ENCODE peak calls at places on chromosomes 7 and 10, in five cellular contexts. M is spleen, W is hepatocyte, O is lung, N is uterus. J is an unnamed sample.
A peak's percentile ranks its signal among the peaks of the same experiment; 100 is the strongest.

GRCh38 chr7:47460251-47460989 is 121.5 kb downstream of the TNS3 start:
- DNase-seq in O (no peak), W (peak; percentile 71), N (no peak), M (no peak), J (no peak)

GRCh38 chr10:69644658-69645295 is 14.7 kb downstream of the FAM241B start:
- DNase-seq in N (no peak), M (peak; percentile 70), O (peak; percentile 46), W (peak; percentile 83), J (peak; percentile 40)

GRCh38 chr7:36018816-36019484 is 134.1 kb upstream of the EEPD1 start:
- DNase-seq in W (no peak), M (no peak), O (no peak), N (no peak), J (no peak)

GRCh38 chr7:122092964-122093797 is 50.9 kb downstream of the AASS start:
- DNase-seq in M (no peak), N (peak; percentile 46), W (peak; percentile 77), O (peak; percentile 57), J (peak; percentile 40)

GRCh38 chr7:83882551-83882950 is 233.6 kb upstream of the SEMA3E start:
- DNase-seq in N (no peak), M (no peak), W (no peak), O (no peak), J (no peak)

GRCh38 chr7:77565917-77566316 is 28.8 kb downstream of the PTPN12 start:
- DNase-seq in W (no peak), N (no peak), O (no peak), M (no peak), J (no peak)

GRCh38 chr7:66910789-66911188 is 10.2 kb upstream of the TMEM248 start:
- DNase-seq in M (no peak), N (no peak), O (no peak), W (no peak), J (no peak)

GRCh38 chr10:98299341-98299740 is 31.3 kb upstream of the LOXL4 start:
- DNase-seq in N (no peak), M (no peak), W (peak; percentile 31), O (no peak), J (no peak)

GRCh38 chr7:154832557-154833138 is 170.3 kb downstream of the PAXIP1 start:
- DNase-seq in M (no peak), O (no peak), W (peak; percentile 68), N (no peak), J (no peak)

GRCh38 chr10:13775786-13776780 is 189.3 kb downstream of the PRPF18 start:
- DNase-seq in W (no peak), N (no peak), O (no peak), M (no peak), J (no peak)

GRCh38 chr10:66671562-66671961 is 254.3 kb upstream of the LRRTM3 start:
- DNase-seq in N (no peak), W (no peak), M (no peak), O (no peak), J (no peak)

GRCh38 chr7:140239653-140239935 is 62.8 kb upstream of the KDM7A start:
- DNase-seq in W (no peak), O (no peak), M (no peak), N (no peak), J (no peak)

GRCh38 chr7:74373536-74373935 is 80.2 kb upstream of the GTF2IRD1 start:
- DNase-seq in O (no peak), M (no peak), N (no peak), W (no peak), J (no peak)

GRCh38 chr10:58027431-58027830 is 240.3 kb downstream of the IPMK start:
- DNase-seq in M (no peak), W (no peak), N (no peak), O (no peak), J (no peak)

GRCh38 chr10:131496351-131497052 is 185.0 kb upstream of the TCERG1L start:
- DNase-seq in N (no peak), M (no peak), W (no peak), O (no peak), J (no peak)

GRCh38 chr7:44964384-44964830 is 14.4 kb downstream of the MYO1G start:
- DNase-seq in N (no peak), M (no peak), O (no peak), W (no peak), J (no peak)

GRCh38 chr10:63718006-63718405 is 196.8 kb downstream of the REEP3 start:
- DNase-seq in O (no peak), W (no peak), M (no peak), N (no peak), J (no peak)

GRCh38 chr10:88170628-88171027 is 307.2 kb downstream of the PTEN start:
- DNase-seq in O (no peak), N (no peak), M (no peak), W (no peak), J (no peak)
- H3K4me3 ChIP-seq in O (no peak overlapping the region), N (no peak overlapping the region), M (no peak overlapping the region), W (no peak overlapping the region), J (no peak overlapping the region)

GRCh38 chr10:96242822-96243221 is 28.5 kb downstream of the BLNK start:
- DNase-seq in O (no peak), M (no peak), N (no peak), W (no peak), J (no peak)

GRCh38 chr10:96236090-96236478 is 35.3 kb downstream of the BLNK start:
- DNase-seq in O (no peak), N (no peak), M (no peak), W (no peak), J (peak; percentile 12)

GRCh38 chr10:96236876-96237275 is 34.5 kb downstream of the BLNK start:
- DNase-seq in W (no peak), M (no peak), N (no peak), O (no peak), J (no peak)

GRCh38 chr10:96235326-96236089 is 35.9 kb downstream of the BLNK start:
- DNase-seq in W (no peak), M (no peak), N (no peak), O (no peak), J (no peak)

GRCh38 chr10:96238889-96239624 is 32.3 kb downstream of the BLNK start:
- DNase-seq in W (no peak), O (no peak), M (no peak), N (no peak), J (no peak)
- H3K36me3 ChIP-seq in W (no peaks in the 10 kb centered on the region), O (no peaks in the 10 kb centered on the region), M (peaks cover 3% of the 10 kb centered on the region), N (no peaks in the 10 kb centered on the region), J (no peaks in the 10 kb centered on the region)

GRCh38 chr10:122279725-122280141 is 8.6 kb downstream of the BTBD16 start:
- DNase-seq in O (no peak), M (no peak), W (peak; percentile 63), N (no peak), J (peak; percentile 49)
- TF ChIP-seq CTCF in O (peak; percentile 2), M (no peak), W (peak; percentile 52), N (peak; percentile 51), J (no peak)

GRCh38 chr10:44879531-44879899 is 31.6 kb upstream of the TMEM72 start:
- DNase-seq in W (no peak), O (no peak), N (no peak), M (no peak), J (no peak)
- H3K4me3 ChIP-seq in W (peak overlapping the region; percentile 35), O (no peak overlapping the region), N (peak overlapping the region; percentile 42), M (no peak overlapping the region), J (peak overlapping the region; percentile 61)

GRCh38 chr10:87053121-87053520 is 33.0 kb downstream of the FAM25A start:
- DNase-seq in W (no peak), O (no peak), M (no peak), N (no peak), J (peak; percentile 47)
- H3K36me3 ChIP-seq in W (no peaks in the 10 kb centered on the region), O (peaks cover 30% of the 10 kb centered on the region), M (peaks cover 81% of the 10 kb centered on the region), N (no peaks in the 10 kb centered on the region), J (no peaks in the 10 kb centered on the region)

GRCh38 chr10:53422223-53422888 is 649.8 kb upstream of the MBL2 start:
- DNase-seq in N (no peak), M (no peak), W (no peak), O (no peak), J (no peak)
- TF ChIP-seq CTCF in N (no peak), M (no peak), W (no peak), O (no peak), J (no peak)

GRCh38 chr7:33876600-33877274 is 28.6 kb upstream of the BMPER start:
- DNase-seq in W (no peak), N (no peak), O (no peak), M (no peak), J (no peak)
- H3K4me3 ChIP-seq in W (no peak overlapping the region), N (no peak overlapping the region), O (no peak overlapping the region), M (no peak overlapping the region), J (no peak overlapping the region)

GRCh38 chr7:139051655-139052054 is 15.8 kb upstream of the ZC3HAV1L start:
- DNase-seq in M (no peak), O (no peak), W (no peak), N (no peak), J (no peak)
- H3K36me3 ChIP-seq in M (peaks cover 94% of the 10 kb centered on the region), O (peaks cover 25% of the 10 kb centered on the region), W (no peaks in the 10 kb centered on the region), N (no peaks in the 10 kb centered on the region), J (peaks cover 99% of the 10 kb centered on the region)

GRCh38 chr10:33193057-33193866 is 141.2 kb downstream of the NRP1 start:
- DNase-seq in W (peak; percentile 91), O (peak; percentile 81), N (peak; percentile 88), M (peak; percentile 81), J (peak; percentile 90)
- TF ChIP-seq CTCF in W (peak; percentile 88), O (peak; percentile 67), N (peak; percentile 84), M (peak; percentile 67), J (peak; percentile 92)

GRCh38 chr7:101169110-101169837 is 3.9 kb upstream of the VGF start:
- DNase-seq in M (no peak), O (no peak), W (no peak), N (no peak), J (no peak)

GRCh38 chr7:101171442-101171837 is 6.1 kb upstream of the VGF start:
- DNase-seq in N (no peak), O (no peak), W (no peak), M (no peak), J (no peak)

GRCh38 chr7:101172005-101172853 is 6.9 kb upstream of the VGF start:
- DNase-seq in O (no peak), N (no peak), M (no peak), W (no peak), J (no peak)

GRCh38 chr7:101169838-101170531 is 4.6 kb upstream of the VGF start:
- DNase-seq in N (peak; percentile 53), M (peak; percentile 93), W (peak; percentile 80), O (peak; percentile 68), J (peak; percentile 63)

DNA sequence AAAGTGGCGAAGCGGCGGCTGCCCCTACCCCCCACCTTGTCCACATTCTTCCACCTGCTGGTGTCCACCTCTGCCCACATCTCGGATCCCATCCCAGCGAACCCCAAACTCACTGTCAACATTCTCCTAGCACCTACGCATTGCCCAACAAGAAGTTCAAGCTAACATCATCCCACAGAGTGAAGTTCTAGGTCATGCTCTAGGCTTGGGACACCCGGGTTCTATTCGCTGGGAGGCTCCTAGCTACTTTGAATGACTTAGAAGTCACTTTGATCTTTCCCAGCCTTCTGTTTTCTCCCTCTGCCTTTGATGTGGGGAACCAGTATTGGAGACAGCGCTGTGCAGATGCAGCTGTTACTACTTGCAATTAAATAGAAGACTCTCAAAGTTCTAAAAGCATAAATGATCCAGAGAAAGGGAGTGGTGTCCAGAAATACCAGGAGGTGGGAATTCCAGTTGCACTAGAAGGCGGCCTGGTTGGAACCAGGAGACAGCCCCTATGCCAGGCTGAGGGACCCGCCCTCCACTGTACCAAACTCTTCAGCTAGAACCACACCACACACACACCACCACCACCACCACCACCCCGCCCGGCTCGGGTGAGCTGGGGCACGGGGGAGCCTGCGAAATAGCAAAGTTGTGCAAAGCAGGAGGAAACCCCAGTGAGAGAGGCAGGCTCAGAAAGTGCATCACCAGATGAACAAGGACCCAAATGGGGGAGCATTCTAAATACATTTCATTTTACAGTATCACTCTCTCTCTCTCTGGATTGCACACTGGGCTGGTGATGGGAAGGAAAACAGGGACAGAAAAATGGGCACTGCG is 5.5 kb upstream of the VGF start:
- DNase-seq in M (no peak), W (no peak), N (no peak), O (no peak), J (no peak)
- H3K4me3 ChIP-seq in M (no peak overlapping the region), W (no peak overlapping the region), N (no peak overlapping the region), O (no peak overlapping the region), J (no peak overlapping the region)

J was measured in heart right ventricle.